ENCODE peak calls at places on chromosomes 12 and 14, in ten cellular contexts. U is endothelial cell, A is mammary epithelial cell, S is HCT116, H is Peyer's patch, M is AG09309, Z is BJ, F is nephron progenitor cell, K is mesothelial cell of epicardium, V is colonic mucosa. G is an unnamed sample.

GRCh38 chr14:54642950-54643695 is 76.2 kb downstream of the SAMD4A start:
- DNase-seq in U (no peak), A (no peak), S (no peak), H (no peak), M (no peak), Z (no peak), F (no peak), K (no peak), V (no peak), G (peak; percentile 29)

GRCh38 chr12:90871697-90872096 is 83.3 kb downstream of the CCER1 start:
- DNase-seq in U (no peak), A (no peak), S (no peak), H (no peak), M (no peak), Z (no peak), F (no peak), K (no peak), V (no peak), G (no peak)

GRCh38 chr14:41362134-41362533 is 244.5 kb upstream of the LRFN5 start:
- DNase-seq in U (no peak), A (no peak), S (no peak), H (no peak), M (no peak), Z (no peak), F (no peak), K (no peak), V (no peak), G (no peak)

GRCh38 chr12:62466018-62466595 is 519 bp upstream of the MON2 start:
- DNase-seq in U (peak; percentile 9), A (peak; percentile 27), S (no peak), H (peak; percentile 58), M (no peak), Z (no peak), F (peak; percentile 32), K (no peak), V (peak; percentile 51), G (peak; percentile 68)

GRCh38 chr14:53715390-53715730 is 241.3 kb downstream of the BMP4 start:
- DNase-seq in U (no peak), A (peak; percentile 65), S (peak; percentile 32), H (no peak), M (peak; percentile 14), Z (peak; percentile 6), F (no peak), K (no peak), V (no peak), G (no peak)

GRCh38 chr14:71463807-71464206 is 468.4 kb upstream of the RGS6 start:
- DNase-seq in U (no peak), A (no peak), S (no peak), H (no peak), M (no peak), Z (no peak), F (no peak), K (no peak), V (no peak), G (no peak)

GRCh38 chr12:132395908-132396305 is 66.5 kb upstream of the GALNT9 start:
- DNase-seq in U (no peak), A (no peak), S (no peak), H (no peak), M (no peak), Z (no peak), F (no peak), K (no peak), V (no peak), G (no peak)

GRCh38 chr12:80232873-80233272 is 133.5 kb downstream of the OTOGL start:
- DNase-seq in U (no peak), A (no peak), S (no peak), H (no peak), M (no peak), Z (no peak), F (no peak), K (no peak), V (no peak), G (no peak)

GRCh38 chr14:64726585-64726890 is 22.3 kb downstream of the PLEKHG3 start:
- DNase-seq in U (no peak), A (peak; percentile 99), S (peak; percentile 66), H (no peak), M (no peak), Z (no peak), F (no peak), K (no peak), V (peak; percentile 94), G (no peak)

GRCh38 chr14:21406213-21406612 is 22.4 kb upstream of the SUPT16H start:
- DNase-seq in U (no peak), A (no peak), S (no peak), H (no peak), M (no peak), Z (no peak), F (no peak), K (no peak), V (no peak), G (no peak)

GRCh38 chr12:70920251-70920851 is at the start of gene PTPRR:
- DNase-seq in U (peak; percentile 54), A (no peak), S (no peak), H (no peak), M (no peak), Z (no peak), F (peak; percentile 69), K (no peak), V (no peak), G (no peak)

GRCh38 chr12:26319511-26319910 is 124.1 kb downstream of the SSPN start:
- DNase-seq in U (no peak), A (peak; percentile 99), S (no peak), H (no peak), M (no peak), Z (peak; percentile 48), F (no peak), K (no peak), V (no peak), G (no peak)

GRCh38 chr12:50217202-50217601 is 50.0 kb upstream of the CERS5 start:
- DNase-seq in U (no peak), A (no peak), S (no peak), H (no peak), M (no peak), Z (no peak), F (no peak), K (no peak), V (no peak), G (no peak)

GRCh38 chr12:120720234-120720968 is 5.2 kb upstream of the ACADS start:
- DNase-seq in U (no peak), A (peak; percentile 49), S (no peak), H (no peak), M (peak; percentile 43), Z (no peak), F (no peak), K (no peak), V (peak; percentile 34), G (no peak)

DNA sequence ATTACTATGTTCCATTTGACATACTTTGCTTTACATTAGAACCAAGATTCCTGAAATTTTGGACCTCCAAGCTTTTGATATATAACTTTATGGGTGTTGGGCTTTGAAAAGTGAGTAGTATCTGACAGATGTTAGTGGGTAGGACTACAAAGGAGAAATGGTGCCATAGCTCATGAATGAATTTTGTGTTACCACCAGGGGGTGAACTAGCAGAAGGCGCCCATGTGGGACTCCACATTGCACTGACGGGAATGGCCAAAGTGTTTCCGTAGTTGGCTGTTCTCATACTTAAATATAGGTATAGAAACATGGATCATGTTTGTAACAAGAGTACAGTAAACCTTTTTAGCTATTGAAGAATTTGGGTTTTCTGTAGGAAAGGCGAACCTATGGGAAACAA is 337.5 kb downstream of the FLRT2 start:
- DNase-seq in U (peak; percentile 10), A (no peak), S (no peak), H (no peak), M (no peak), Z (no peak), F (no peak), K (no peak), V (no peak), G (no peak)
- TF ChIP-seq CTCF in U (peak; percentile 39), A (no peak), S (no peak), H (no peak), M (no peak), Z (no peak), F (peak; percentile 8), K (no peak), V (no peak), G (no peak)

GRCh38 chr12:6569312-6569711 is 1.2 kb upstream of the NOP2 start:
- DNase-seq in U (no peak), A (no peak), S (no peak), H (no peak), M (no peak), Z (no peak), F (no peak), K (no peak), V (no peak), G (no peak)
- TF ChIP-seq CTCF in U (no peak), A (no peak), S (no peak), H (no peak), M (no peak), Z (no peak), F (no peak), K (no peak), V (no peak), G (no peak)

GRCh38 chr14:105986896-105987284 is 460.5 kb downstream of the TMEM121 start:
- DNase-seq in U (no peak), A (no peak), S (no peak), H (no peak), M (no peak), Z (no peak), F (no peak), K (no peak), V (no peak), G (no peak)

GRCh38 chr14:105982664-105983063 is 456.3 kb downstream of the TMEM121 start:
- DNase-seq in U (no peak), A (no peak), S (no peak), H (no peak), M (no peak), Z (no peak), F (no peak), K (no peak), V (no peak), G (no peak)

GRCh38 chr14:105989746-105990302 is 463.4 kb downstream of the TMEM121 start:
- DNase-seq in U (no peak), A (no peak), S (no peak), H (no peak), M (no peak), Z (no peak), F (no peak), K (no peak), V (no peak), G (no peak)

GRCh38 chr14:105987563-105987962 is 461.2 kb downstream of the TMEM121 start:
- DNase-seq in U (no peak), A (no peak), S (no peak), H (no peak), M (no peak), Z (no peak), F (no peak), K (no peak), V (no peak), G (no peak)
- TF ChIP-seq CTCF in U (no peak), A (no peak), S (no peak), H (no peak), M (no peak), Z (no peak), F (no peak), K (no peak), V (no peak), G (no peak)

GRCh38 chr12:76346798-76347420 is 1.3 kb downstream of the BBS10 start:
- DNase-seq in U (no peak), A (peak; percentile 55), S (no peak), H (no peak), M (no peak), Z (no peak), F (no peak), K (no peak), V (no peak), G (peak; percentile 24)
- TF ChIP-seq CTCF in U (no peak), A (peak; percentile 49), S (peak; percentile 53), H (no peak), M (peak; percentile 59), Z (peak; percentile 55), F (no peak), K (no peak), V (no peak), G (peak; percentile 34)

G was measured in GM20000.